ENCODE peak calls at places on chromosomes 5 and 9, in seven cellular contexts. R is cardiac muscle cell, T is mucosa of descending colon, F is activated B cell treated with CpG ODN at 0.5 μM for 24 hours, E is IMR-90, S is mammary epithelial cell, D is GM06990. W is an unnamed sample.
A peak's percentile ranks its signal among the peaks of the same experiment; 100 is the strongest.

GRCh38 chr9:112084334-112084733 is 90.8 kb downstream of the SUSD1 start:
- DNase-seq in R (no peak), S (no peak), F (no peak), T (no peak), D (no peak), E (peak; percentile 32), W (no peak)

GRCh38 chr5:80588858-80589540 is 18.9 kb upstream of the ANKRD34B start:
- DNase-seq in R (no peak), F (no peak), T (no peak), S (no peak), E (no peak), D (no peak), W (no peak)

GRCh38 chr5:11801061-11801460 is 103.2 kb downstream of the CTNND2 start:
- DNase-seq in R (no peak), F (no peak), E (no peak), S (no peak), T (no peak), D (no peak), W (no peak)

GRCh38 chr5:28748446-28748845 is 1710.1 kb upstream of the CDH9 start:
- DNase-seq in T (no peak), R (no peak), E (no peak), F (no peak), D (no peak), S (peak; percentile 1), W (no peak)

GRCh38 chr9:93645149-93645889 is 68.9 kb downstream of the PHF2 start:
- DNase-seq in E (no peak), S (no peak), D (no peak), T (peak; percentile 34), R (no peak), F (no peak), W (no peak)

GRCh38 chr9:120650352-120650751 is 63.9 kb downstream of the MEGF9 start:
- DNase-seq in E (no peak), F (no peak), S (peak; percentile 60), R (peak; percentile 71), T (no peak), D (no peak), W (no peak)

GRCh38 chr5:61366841-61367240 is 34.8 kb downstream of the ZSWIM6 start:
- DNase-seq in S (no peak), R (no peak), D (no peak), E (no peak), F (no peak), T (no peak), W (no peak)

GRCh38 chr9:125601986-125602385 is 105.0 kb downstream of the MAPKAP1 start:
- DNase-seq in D (no peak), S (no peak), T (no peak), R (no peak), E (no peak), F (no peak), W (no peak)

GRCh38 chr5:2256646-2257288 is 374.0 kb upstream of the IRX4 start:
- DNase-seq in E (no peak), S (no peak), D (no peak), F (no peak), R (no peak), T (no peak), W (no peak)

GRCh38 chr5:133981714-133982113 is 13.3 kb upstream of the C5orf15 start:
- DNase-seq in R (no peak), F (no peak), S (no peak), E (no peak), D (no peak), T (no peak), W (no peak)

GRCh38 chr5:115033861-115034260 is 135.8 kb downstream of the TRIM36 start:
- DNase-seq in R (no peak), S (no peak), E (no peak), D (peak; percentile 6), F (no peak), T (no peak), W (no peak)

GRCh38 chr5:140202078-140202477 is 27.1 kb downstream of the CYSTM1 start:
- DNase-seq in R (no peak), F (no peak), S (peak; percentile 24), D (no peak), T (no peak), E (peak; percentile 61), W (no peak)

GRCh38 chr9:70083429-70083828 is 39.8 kb downstream of the MAMDC2 start:
- DNase-seq in T (no peak), F (no peak), D (no peak), S (peak; percentile 35), R (no peak), E (no peak), W (no peak)

DNA sequence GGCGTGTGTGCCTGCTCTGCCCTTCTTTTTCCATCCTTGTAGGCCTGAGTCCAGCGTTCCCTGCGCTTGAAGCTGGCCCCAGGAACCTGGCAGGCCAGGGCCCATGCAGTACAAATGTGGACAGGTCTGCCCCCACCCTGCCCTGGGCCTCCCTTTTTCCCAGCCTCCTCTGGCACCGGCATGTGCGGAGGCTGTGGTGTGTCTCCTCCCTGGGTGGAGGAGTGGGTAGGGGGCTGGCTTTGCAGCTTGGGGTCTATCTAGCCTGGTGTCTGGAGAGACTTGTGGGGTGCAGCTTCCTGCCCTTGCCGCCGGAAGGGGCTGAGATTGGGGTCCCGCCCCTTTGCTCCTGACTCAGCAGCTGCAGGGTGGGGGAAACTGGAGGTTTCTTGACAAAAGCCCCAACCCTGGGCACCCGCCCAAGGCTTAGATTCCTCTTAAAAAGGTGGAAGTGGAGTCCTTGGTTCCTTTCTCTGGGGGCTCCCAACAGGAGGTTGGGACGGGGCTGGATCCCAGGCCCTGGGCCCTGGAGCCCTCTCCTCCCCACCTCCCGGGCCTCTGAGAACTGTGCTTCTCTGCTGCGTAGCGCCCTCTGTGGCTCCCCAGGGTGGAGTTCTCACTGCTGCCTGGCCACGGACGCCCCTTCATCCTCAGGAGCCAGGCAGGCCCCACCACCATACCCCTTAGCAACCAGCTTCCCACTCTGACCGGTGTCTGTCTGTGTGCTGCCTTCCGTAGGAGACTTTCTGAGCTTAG is 18.0 kb downstream of the RXRA start:
- DNase-seq in E (peak; percentile 9), F (no peak), R (peak; percentile 44), T (no peak), S (no peak), D (no peak), W (no peak)
- TF ChIP-seq CTCF in E (no peak), F (no peak), R (peak; percentile 8), T (no peak), S (no peak), D (no peak), W (no peak)

GRCh38 chr9:137715321-137715720 is 96.5 kb downstream of the EHMT1 start:
- DNase-seq in D (no peak), S (no peak), E (no peak), T (no peak), F (peak; percentile 39), R (no peak), W (no peak)

GRCh38 chr9:137708590-137709284 is 89.9 kb downstream of the EHMT1 start:
- DNase-seq in D (no peak), T (no peak), S (peak; percentile 82), F (no peak), E (no peak), R (no peak), W (no peak)

GRCh38 chr9:137709411-137710101 is 90.8 kb downstream of the EHMT1 start:
- DNase-seq in S (no peak), E (no peak), F (no peak), R (no peak), T (no peak), D (no peak), W (no peak)

GRCh38 chr9:137710751-137711150 is 91.9 kb downstream of the EHMT1 start:
- DNase-seq in D (no peak), F (no peak), E (peak; percentile 10), T (no peak), S (no peak), R (peak; percentile 29), W (no peak)

GRCh38 chr9:137711678-137712105 is 92.9 kb downstream of the EHMT1 start:
- DNase-seq in R (no peak), E (no peak), F (no peak), S (no peak), T (no peak), D (no peak), W (no peak)
- TF ChIP-seq CTCF in R (no peak), E (no peak), F (no peak), S (no peak), T (no peak), D (no peak), W (no peak)

GRCh38 chr5:72140711-72141110 is 33.4 kb downstream of the MAP1B start:
- DNase-seq in D (no peak), R (no peak), E (no peak), F (no peak), S (peak; percentile 14), T (no peak), W (no peak)

GRCh38 chr5:72141440-72142271 is 34.4 kb downstream of the MAP1B start:
- DNase-seq in E (peak; percentile 97), F (no peak), R (peak; percentile 93), T (no peak), S (peak; percentile 14), D (no peak), W (no peak)

GRCh38 chr5:72138943-72139467 is 31.7 kb downstream of the MAP1B start:
- DNase-seq in E (peak; percentile 97), R (peak; percentile 87), T (no peak), F (no peak), D (peak; percentile 53), S (peak; percentile 92), W (no peak)

GRCh38 chr5:72134226-72134625 is 27.0 kb downstream of the MAP1B start:
- DNase-seq in D (no peak), S (no peak), E (no peak), T (no peak), F (no peak), R (no peak), W (no peak)

GRCh38 chr5:72137826-72138409 is 30.6 kb downstream of the MAP1B start:
- DNase-seq in D (no peak), E (no peak), S (no peak), R (no peak), F (no peak), T (no peak), W (peak; percentile 29)
- TF ChIP-seq CTCF in D (peak; percentile 56), E (peak; percentile 52), S (peak; percentile 48), R (peak; percentile 50), F (no peak), T (no peak), W (peak; percentile 46)

GRCh38 chr9:8858250-8859161 is 1058.9 kb upstream of the DMAC1 start:
- DNase-seq in T (peak; percentile 56), R (peak; percentile 18), E (no peak), F (no peak), S (no peak), D (no peak), W (peak; percentile 10)

GRCh38 chr9:8857330-8858249 is 1058.0 kb upstream of the DMAC1 start:
- DNase-seq in T (peak; percentile 85), R (peak; percentile 69), E (no peak), D (no peak), F (no peak), S (peak; percentile 3), W (peak; percentile 10)

GRCh38 chr9:8856686-8857329 is 1057.2 kb upstream of the DMAC1 start:
- DNase-seq in E (no peak), S (no peak), T (no peak), R (no peak), F (no peak), D (no peak), W (no peak)

GRCh38 chr9:8852301-8852864 is 1052.8 kb upstream of the DMAC1 start:
- DNase-seq in S (no peak), D (no peak), R (no peak), E (no peak), F (no peak), T (no peak), W (no peak)

DNA sequence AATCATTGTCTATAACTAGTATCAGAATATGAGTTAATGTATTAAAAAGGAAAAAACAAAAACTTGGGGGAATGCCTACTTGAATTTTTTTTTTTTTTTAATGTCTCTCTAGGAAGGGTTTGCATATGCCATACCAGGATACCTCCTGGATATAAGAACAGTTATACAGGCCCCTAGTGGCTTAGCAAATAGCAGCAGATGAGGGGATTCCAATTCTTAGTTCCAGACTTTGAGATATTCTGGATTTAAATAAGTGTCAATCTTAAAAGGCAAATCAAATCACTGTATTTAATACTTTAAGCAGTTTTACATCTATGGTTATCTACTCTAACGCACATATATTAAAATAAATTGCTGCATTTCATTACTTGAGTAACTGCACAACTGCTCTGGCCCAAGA is 1055.5 kb upstream of the DMAC1 start:
- DNase-seq in R (peak; percentile 47), D (no peak), F (no peak), S (no peak), E (no peak), T (no peak), W (no peak)
- TF ChIP-seq CTCF in R (peak; percentile 62), D (no peak), F (no peak), S (no peak), E (no peak), T (no peak), W (no peak)